ENCODE peak calls at places on chromosome 16, in eight cellular contexts. U is heart left ventricle, F is body of pancreas, I is prostate gland, S is suprapubic skin, Z is IMR-90, P is transverse colon, A is stomach. M is an unnamed sample.

GRCh38 chr16:67445913-67446907 is 15.3 kb downstream of the HSD11B2 start:
- DNase-seq in U (peak), F (peak), I (no peak), S (no peak), Z (no peak), P (peak), A (peak), M (no peak)

GRCh38 chr16:12317856-12318591 is 341.5 kb downstream of the SNX29 start:
- DNase-seq in U (no peak), F (no peak), I (peak), S (no peak), Z (no peak), P (no peak), A (no peak), M (no peak)

GRCh38 chr16:85945424-85945751 is 46.4 kb downstream of the IRF8 start:
- DNase-seq in U (no peak), F (no peak), I (no peak), S (no peak), Z (no peak), P (no peak), A (no peak), M (peak)

GRCh38 chr16:64238576-64238975 is 883.3 kb downstream of the CDH11 start:
- DNase-seq in U (no peak), F (no peak), I (no peak), S (no peak), Z (peak), P (no peak), A (no peak), M (no peak)

GRCh38 chr16:28040039-28040438 is 23.5 kb downstream of the GSG1L start:
- DNase-seq in U (no peak), F (no peak), I (no peak), S (no peak), Z (no peak), P (no peak), A (no peak), M (no peak)

GRCh38 chr16:79613009-79613408 is 12.5 kb upstream of the MAF start:
- DNase-seq in U (no peak), F (no peak), I (no peak), S (no peak), Z (no peak), P (no peak), A (no peak), M (no peak)

GRCh38 chr16:84841787-84842300 is 22.1 kb downstream of the CRISPLD2 start:
- DNase-seq in U (no peak), F (peak), I (peak), S (peak), Z (no peak), P (peak), A (peak), M (peak)

GRCh38 chr16:81975637-81976036 is 35.6 kb downstream of the SDR42E1 start:
- DNase-seq in U (no peak), F (no peak), I (no peak), S (no peak), Z (no peak), P (no peak), A (no peak), M (no peak)

GRCh38 chr16:27230562-27230991 is 27.3 kb downstream of the KDM8 start:
- DNase-seq in U (no peak), F (no peak), I (no peak), S (no peak), Z (no peak), P (peak), A (peak), M (no peak)

GRCh38 chr16:74297296-74297665 is 667 bp downstream of the PSMD7 start:
- DNase-seq in U (no peak), F (no peak), I (peak), S (peak), Z (peak), P (peak), A (no peak), M (no peak)

GRCh38 chr16:88993006-88993787 is 16.2 kb upstream of the CBFA2T3 start:
- DNase-seq in U (no peak), F (no peak), I (no peak), S (no peak), Z (no peak), P (no peak), A (no peak), M (no peak)

GRCh38 chr16:56281256-56281805 is 90.0 kb downstream of the GNAO1 start:
- DNase-seq in U (no peak), F (no peak), I (no peak), S (no peak), Z (no peak), P (no peak), A (no peak), M (no peak)

GRCh38 chr16:85221081-85221809 is 109.0 kb upstream of the CIBAR2 start:
- DNase-seq in U (no peak), F (no peak), I (no peak), S (no peak), Z (no peak), P (no peak), A (no peak), M (peak)

GRCh38 chr16:89739383-89739782 is 18.0 kb downstream of the ZNF276 start:
- DNase-seq in U (no peak), F (no peak), I (no peak), S (no peak), Z (no peak), P (no peak), A (no peak), M (no peak)

GRCh38 chr16:77399066-77399465 is 35.8 kb downstream of the ADAMTS18 start:
- DNase-seq in U (no peak), F (no peak), I (no peak), S (no peak), Z (no peak), P (no peak), A (no peak), M (no peak)

GRCh38 chr16:25009822-25010221 is 5.3 kb downstream of the ARHGAP17 start:
- DNase-seq in U (no peak), F (peak), I (no peak), S (peak), Z (peak), P (no peak), A (no peak), M (peak)

GRCh38 chr16:19698480-19699465 is 19.3 kb downstream of the KNOP1 start:
- DNase-seq in U (no peak), F (no peak), I (no peak), S (no peak), Z (peak), P (no peak), A (no peak), M (peak)

GRCh38 chr16:82544378-82544777 is 82.4 kb upstream of the CDH13 start:
- DNase-seq in U (no peak), F (no peak), I (no peak), S (no peak), Z (no peak), P (no peak), A (no peak), M (no peak)

GRCh38 chr16:66099261-66099660 is 267.2 kb upstream of the CDH5 start:
- DNase-seq in U (no peak), F (no peak), I (no peak), S (no peak), Z (no peak), P (no peak), A (no peak), M (no peak)

GRCh38 chr16:22983614-22984013 is 165.6 kb downstream of the USP31 start:
- DNase-seq in U (no peak), F (no peak), I (no peak), S (no peak), Z (no peak), P (no peak), A (no peak), M (no peak)

GRCh38 chr16:84988328-84989080 is 22.8 kb downstream of the ZDHHC7 start:
- DNase-seq in U (no peak), F (no peak), I (no peak), S (no peak), Z (no peak), P (no peak), A (no peak), M (no peak)

GRCh38 chr16:75305364-75306101 is 54.1 kb upstream of the BCAR1 start:
- DNase-seq in U (peak), F (peak), I (peak), S (peak), Z (peak), P (peak), A (peak), M (peak)

GRCh38 chr16:57755061-57755684 is 19.6 kb downstream of the KATNB1 start:
- DNase-seq in U (no peak), F (peak), I (no peak), S (no peak), Z (no peak), P (no peak), A (no peak), M (no peak)
- TF ChIP-seq CTCF in U (no peak), F (no peak), I (no peak), S (no peak), Z (no peak), P (no peak), A (no peak), M (no peak)

DNA sequence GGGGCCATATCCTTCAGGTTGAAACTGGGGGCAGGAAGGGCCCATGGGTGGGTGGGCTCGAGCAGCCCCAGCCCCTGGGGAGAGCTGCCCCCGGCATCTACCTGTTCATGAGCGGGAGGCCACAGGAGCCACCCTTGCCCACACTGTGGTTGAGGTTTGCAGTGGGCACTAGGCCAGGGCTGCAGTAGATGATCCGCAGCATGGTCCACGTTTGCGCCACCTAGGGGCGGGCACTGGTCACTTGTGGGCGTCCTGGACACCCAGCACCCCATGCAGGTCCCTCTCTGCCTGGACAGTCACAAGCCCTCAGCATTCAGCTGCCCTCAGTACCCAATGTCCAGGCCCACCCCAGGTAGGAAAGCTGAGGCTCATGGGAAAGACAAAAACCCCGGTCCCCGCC is 1.8 kb upstream of the JMJD8 start:
- DNase-seq in U (no peak), F (peak), I (no peak), S (no peak), Z (peak), P (peak), A (peak), M (peak)
- TF ChIP-seq POLR2A in U (no peak), F (no peak), I (no peak), S (no peak), Z (no peak), P (no peak), A (no peak), M (no peak)

GRCh38 chr16:71882505-71883192 is 1.3 kb downstream of the ZNF821 start:
- DNase-seq in U (peak), F (peak), I (peak), S (peak), Z (peak), P (peak), A (peak), M (peak)
- H3K4me3 ChIP-seq in U (peak), F (no peak), I (peak), S (peak), Z (peak), P (peak), A (peak), M (peak)

GRCh38 chr16:48446534-48446920 is 61.3 kb upstream of the SIAH1 start:
- DNase-seq in U (no peak), F (no peak), I (no peak), S (no peak), Z (no peak), P (no peak), A (no peak), M (no peak)
- TF ChIP-seq CTCF in U (no peak), F (no peak), I (no peak), S (no peak), Z (no peak), P (no peak), A (no peak), M (no peak)

GRCh38 chr16:4696172-4696904 is 3.0 kb downstream of the NUDT16L1 start:
- DNase-seq in U (no peak), F (no peak), I (no peak), S (peak), Z (no peak), P (no peak), A (no peak), M (no peak)

GRCh38 chr16:4698321-4699029 is 5.1 kb downstream of the NUDT16L1 start:
- DNase-seq in U (no peak), F (no peak), I (no peak), S (no peak), Z (no peak), P (no peak), A (no peak), M (no peak)

GRCh38 chr16:4699030-4699556 is 5.7 kb downstream of the NUDT16L1 start:
- DNase-seq in U (no peak), F (no peak), I (no peak), S (no peak), Z (no peak), P (no peak), A (no peak), M (no peak)

GRCh38 chr16:4696905-4697866 is 3.8 kb downstream of the NUDT16L1 start:
- DNase-seq in U (no peak), F (no peak), I (no peak), S (peak), Z (no peak), P (no peak), A (no peak), M (no peak)

GRCh38 chr16:4697867-4698291 is 4.5 kb downstream of the NUDT16L1 start:
- DNase-seq in U (no peak), F (no peak), I (no peak), S (no peak), Z (no peak), P (no peak), A (no peak), M (no peak)
- TF ChIP-seq POLR2A in U (no peak), F (no peak), I (no peak), S (no peak), Z (no peak), P (peak), A (no peak), M (no peak)

GRCh38 chr16:68493412-68494070 is 45.2 kb upstream of the SMPD3 start:
- DNase-seq in U (no peak), F (no peak), I (no peak), S (no peak), Z (no peak), P (no peak), A (no peak), M (no peak)
- H3K4me3 ChIP-seq in U (no peak), F (no peak), I (no peak), S (no peak), Z (no peak), P (no peak), A (no peak), M (no peak)

GRCh38 chr16:6428861-6429260 is 903.8 kb upstream of the RBFOX1 start:
- DNase-seq in U (no peak), F (no peak), I (no peak), S (no peak), Z (no peak), P (no peak), A (no peak), M (no peak)

GRCh38 chr16:6427621-6428020 is 905.0 kb upstream of the RBFOX1 start:
- DNase-seq in U (no peak), F (no peak), I (no peak), S (no peak), Z (no peak), P (no peak), A (no peak), M (no peak)
- TF ChIP-seq CTCF in U (no peak), F (no peak), I (no peak), S (no peak), Z (no peak), P (no peak), A (no peak), M (no peak)

GRCh38 chr16:50310308-50311133 is 44.2 kb downstream of the ADCY7 start:
- DNase-seq in U (no peak), F (no peak), I (no peak), S (no peak), Z (no peak), P (no peak), A (peak), M (no peak)
- TF ChIP-seq POLR2A in U (no peak), F (no peak), I (no peak), S (no peak), Z (no peak), P (no peak), A (no peak), M (no peak)

DNA sequence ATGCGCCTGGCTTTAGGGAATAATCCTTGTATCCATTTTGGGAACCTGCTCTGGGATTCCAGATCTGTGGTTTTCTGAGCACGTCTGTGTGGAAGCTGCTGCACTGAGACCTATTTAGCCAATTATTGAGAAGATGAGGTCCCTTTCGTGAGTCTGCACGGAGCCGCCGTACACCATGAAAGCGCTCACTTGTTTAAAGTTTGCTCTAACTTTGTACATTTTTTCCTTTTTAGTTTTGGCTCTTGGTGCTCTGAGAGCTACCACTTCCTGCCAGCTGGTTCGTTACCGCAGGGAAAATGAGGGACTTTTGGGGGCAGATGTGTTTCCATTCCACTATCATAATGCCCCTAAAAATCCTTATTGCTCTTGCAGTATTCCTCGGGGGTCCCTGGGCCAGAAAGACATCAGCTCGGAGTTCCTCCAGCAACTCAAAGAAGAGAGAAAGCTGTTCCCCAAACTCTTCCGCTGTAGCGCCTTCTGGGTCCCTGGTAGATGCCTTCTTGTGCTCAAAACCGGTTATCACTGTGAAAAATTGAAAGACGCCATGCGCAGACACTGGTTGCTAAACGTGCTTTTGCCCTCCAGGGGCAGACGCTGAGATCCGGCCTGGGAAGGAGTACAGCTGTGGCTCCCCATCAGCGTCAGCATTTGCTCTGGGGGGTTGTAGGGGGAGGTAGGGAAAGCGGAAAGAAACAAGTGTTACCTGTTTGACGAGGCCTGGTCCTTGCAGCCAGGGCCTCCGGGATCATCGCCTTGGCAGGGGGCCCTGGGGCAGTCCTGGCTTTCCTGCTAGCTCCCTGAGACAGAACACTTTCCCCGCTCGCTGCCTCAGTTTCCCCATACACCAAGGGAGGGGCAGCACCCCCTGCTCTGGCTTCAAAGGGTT is 238.1 kb downstream of the MRTFB start:
- DNase-seq in U (no peak), F (peak), I (peak), S (no peak), Z (peak), P (no peak), A (peak), M (peak)
- H3K4me3 ChIP-seq in U (no peak), F (no peak), I (no peak), S (peak), Z (no peak), P (no peak), A (no peak), M (no peak)

GRCh38 chr16:3173892-3174617 is 13.9 kb upstream of the OR1F1 start:
- DNase-seq in U (no peak), F (no peak), I (no peak), S (no peak), Z (no peak), P (no peak), A (no peak), M (no peak)
- TF ChIP-seq CTCF in U (no peak), F (no peak), I (no peak), S (no peak), Z (peak), P (no peak), A (no peak), M (no peak)